ENCODE peak calls at places on chromosomes 12 and 14, in ten cellular contexts. T, L, F, E, M, D, H, Y, K and Z are unnamed samples. For H3K36me3 and H3K4me1, the result is how much of the 10 kb centered on the place peaks cover.

GRCh38 chr14:69625299-69626131 is 14.1 kb downstream of the SUSD6 start:
- DNase-seq in T (peak), L (peak), F (peak), E (peak), M (no peak), D (peak), H (no peak), Y (peak), K (peak), Z (peak)

GRCh38 chr12:110102255-110102654 is 21.9 kb upstream of the IFT81 start:
- DNase-seq in T (peak), L (peak), F (peak), E (peak), M (peak), D (peak), H (no peak), Y (peak), K (no peak), Z (no peak)

GRCh38 chr14:59177229-59177628 is 11.2 kb upstream of the DAAM1 start:
- DNase-seq in T (no peak), L (no peak), F (no peak), E (no peak), M (no peak), D (no peak), H (no peak), Y (no peak), K (no peak), Z (no peak)

GRCh38 chr14:95330591-95331370 is 11.1 kb upstream of the CLMN start:
- DNase-seq in T (no peak), L (no peak), F (no peak), E (no peak), M (no peak), D (no peak), H (no peak), Y (no peak), K (no peak), Z (no peak)

GRCh38 chr12:123150273-123150803 is 552 bp downstream of the PITPNM2 start:
- DNase-seq in T (peak), L (no peak), F (peak), E (peak), M (peak), D (no peak), H (no peak), Y (peak), K (peak), Z (no peak)

GRCh38 chr14:64115401-64115800 is 178.8 kb downstream of the ESR2 start:
- DNase-seq in T (no peak), L (no peak), F (no peak), E (no peak), M (no peak), D (no peak), H (no peak), Y (no peak), K (no peak), Z (no peak)

GRCh38 chr12:89333564-89334252 is 18.6 kb downstream of the DUSP6 start:
- DNase-seq in T (peak), L (no peak), F (no peak), E (no peak), M (no peak), D (no peak), H (no peak), Y (no peak), K (no peak), Z (peak)

GRCh38 chr14:105065280-105066228 is at the start of gene GPR132:
- DNase-seq in T (no peak), L (peak), F (peak), E (no peak), M (no peak), D (no peak), H (no peak), Y (peak), K (no peak), Z (peak)

GRCh38 chr12:7175493-7175892 is 14.0 kb upstream of the PEX5 start:
- DNase-seq in T (no peak), L (no peak), F (no peak), E (no peak), M (no peak), D (peak), H (no peak), Y (no peak), K (no peak), Z (no peak)

GRCh38 chr12:120110550-120111501 is 5.7 kb downstream of the RAB35 start:
- DNase-seq in T (peak), L (peak), F (peak), E (no peak), M (no peak), D (no peak), H (no peak), Y (peak), K (no peak), Z (peak)

GRCh38 chr12:89880695-89881350 is 172.2 kb upstream of the ATP2B1 start:
- DNase-seq in T (no peak), L (no peak), F (no peak), E (no peak), M (no peak), D (no peak), H (no peak), Y (peak), K (no peak), Z (no peak)

GRCh38 chr12:34336619-34337465 is 314.5 kb downstream of the ALG10 start:
- DNase-seq in T (no peak), L (no peak), F (no peak), E (no peak), M (peak), D (no peak), H (no peak), Y (no peak), K (no peak), Z (peak)

GRCh38 chr12:26452511-26452910 is 257.1 kb downstream of the SSPN start:
- DNase-seq in T (no peak), L (no peak), F (no peak), E (no peak), M (no peak), D (no peak), H (no peak), Y (no peak), K (no peak), Z (no peak)

GRCh38 chr12:128783129-128783574 is 40.6 kb downstream of the SLC15A4 start:
- DNase-seq in T (no peak), L (peak), F (no peak), E (peak), M (no peak), D (peak), H (no peak), Y (no peak), K (no peak), Z (no peak)

GRCh38 chr12:41585784-41586183 is 397.7 kb downstream of the PDZRN4 start:
- DNase-seq in T (no peak), L (no peak), F (no peak), E (no peak), M (no peak), D (no peak), H (no peak), Y (no peak), K (no peak), Z (no peak)

GRCh38 chr14:93042968-93043940 is 72.5 kb downstream of the ITPK1 start:
- DNase-seq in T (peak), L (peak), F (peak), E (no peak), M (no peak), D (peak), H (peak), Y (peak), K (peak), Z (peak)

GRCh38 chr14:66330916-66331315 is 155.3 kb upstream of the CCDC196 start:
- DNase-seq in T (peak), L (no peak), F (no peak), E (peak), M (no peak), D (no peak), H (no peak), Y (no peak), K (no peak), Z (no peak)

GRCh38 chr14:94044476-94045091 is 18.4 kb downstream of the OTUB2 start:
- DNase-seq in T (no peak), L (no peak), F (no peak), E (no peak), M (no peak), D (no peak), H (peak), Y (peak), K (no peak), Z (no peak)
- TF ChIP-seq POLR2A in T (no peak), L (no peak), F (no peak), E (no peak), M (no peak), D (no peak), H (no peak), Y (no peak), K (no peak), Z (no peak)

GRCh38 chr12:111705672-111706071 is 19.8 kb downstream of the ACAD10 start:
- DNase-seq in T (peak), L (no peak), F (no peak), E (no peak), M (no peak), D (no peak), H (no peak), Y (no peak), K (no peak), Z (no peak)
- H3K36me3 ChIP-seq in T (under half), L (under half), F (half or more), E (under half), M (under half), D (under half), H (under half), Y (under half), K (under half), Z (under half)

GRCh38 chr12:103331643-103332042 is 164.1 kb downstream of the C12orf42 start:
- DNase-seq in T (no peak), L (no peak), F (no peak), E (no peak), M (no peak), D (no peak), H (no peak), Y (no peak), K (no peak), Z (peak)

GRCh38 chr12:103333676-103334075 is 162.1 kb downstream of the C12orf42 start:
- DNase-seq in T (no peak), L (no peak), F (no peak), E (no peak), M (no peak), D (no peak), H (no peak), Y (no peak), K (no peak), Z (no peak)

GRCh38 chr12:103334447-103334846 is 161.3 kb downstream of the C12orf42 start:
- DNase-seq in T (no peak), L (no peak), F (no peak), E (no peak), M (no peak), D (no peak), H (no peak), Y (no peak), K (no peak), Z (no peak)

DNA sequence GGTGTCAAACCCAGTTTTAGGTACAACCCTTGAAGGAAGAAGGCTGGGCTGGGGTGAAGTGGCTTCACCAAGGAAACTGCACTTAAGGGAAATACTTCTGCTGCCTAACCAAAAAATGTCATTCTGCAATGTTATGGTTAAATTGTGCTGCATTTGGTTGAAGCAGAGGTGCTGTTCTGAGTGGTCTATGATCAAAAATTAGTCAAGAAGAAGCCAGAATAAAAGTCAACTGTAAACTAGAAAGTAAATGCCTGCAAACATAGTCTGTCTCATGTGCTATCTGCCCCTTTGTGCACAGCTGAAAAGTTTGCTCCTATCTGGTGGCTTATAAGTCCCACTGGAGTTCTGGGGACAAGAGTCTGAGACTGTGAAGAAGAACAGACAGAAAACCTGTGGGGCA is 158.8 kb downstream of the C12orf42 start:
- DNase-seq in T (no peak), L (no peak), F (no peak), E (no peak), M (no peak), D (no peak), H (no peak), Y (no peak), K (no peak), Z (no peak)
- H3K4me1 ChIP-seq in T (under half), L (under half), F (under half), E (under half), M (under half), D (under half), H (under half), Y (under half), K (under half), Z (under half)

GRCh38 chr14:102903248-102903888 is 19.1 kb upstream of the AMN start:
- DNase-seq in T (no peak), L (no peak), F (no peak), E (no peak), M (no peak), D (no peak), H (no peak), Y (peak), K (no peak), Z (peak)

GRCh38 chr14:102902086-102902485 is 20.4 kb upstream of the AMN start:
- DNase-seq in T (no peak), L (no peak), F (no peak), E (no peak), M (no peak), D (no peak), H (no peak), Y (no peak), K (no peak), Z (no peak)

GRCh38 chr14:102903889-102904512 is 18.5 kb upstream of the AMN start:
- DNase-seq in T (no peak), L (no peak), F (no peak), E (no peak), M (no peak), D (no peak), H (no peak), Y (peak), K (no peak), Z (no peak)

GRCh38 chr14:102901633-102902032 is 20.8 kb upstream of the AMN start:
- DNase-seq in T (no peak), L (no peak), F (no peak), E (no peak), M (no peak), D (no peak), H (no peak), Y (peak), K (no peak), Z (peak)

DNA sequence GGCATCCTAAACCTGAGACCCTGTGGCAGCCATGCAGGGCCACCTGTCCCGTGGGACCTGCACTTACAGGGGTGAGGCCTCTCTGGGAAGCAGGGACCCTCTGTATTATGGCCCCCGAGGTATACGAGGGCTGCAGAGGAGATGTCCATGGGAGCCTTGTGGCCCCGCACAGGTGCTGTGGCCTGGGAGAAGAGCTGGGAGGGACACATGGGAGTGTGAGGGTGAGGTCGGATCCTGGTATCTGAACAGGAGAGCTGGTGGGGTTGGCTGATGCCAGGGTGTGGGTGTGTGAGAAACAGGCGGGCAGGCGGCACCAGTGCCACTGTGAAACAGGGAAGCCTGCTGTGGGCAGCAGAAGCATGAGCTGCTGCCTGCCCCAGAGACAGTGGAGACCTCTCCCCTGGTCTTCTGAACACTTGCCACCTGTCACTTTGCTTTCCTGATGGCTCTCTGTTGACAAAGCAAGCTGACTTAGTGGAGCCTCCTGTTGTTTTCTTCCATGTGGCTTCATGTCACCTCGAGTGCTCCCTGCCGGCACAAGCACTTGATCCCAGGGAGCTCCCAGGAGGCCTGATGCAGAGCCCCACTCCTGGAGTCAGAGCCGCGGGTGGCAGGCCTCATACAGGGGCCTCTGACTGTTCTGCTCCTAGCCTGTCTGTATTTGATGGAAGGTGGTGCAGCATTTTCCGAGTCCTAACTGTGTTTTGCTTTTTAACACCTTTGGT is 19.8 kb upstream of the AMN start:
- DNase-seq in T (no peak), L (no peak), F (no peak), E (no peak), M (no peak), D (no peak), H (no peak), Y (peak), K (no peak), Z (no peak)
- TF ChIP-seq POLR2A in T (no peak), L (no peak), F (no peak), E (no peak), M (no peak), D (no peak), H (no peak), Y (no peak), K (no peak), Z (no peak)

GRCh38 chr12:107847430-107847829 is 72.9 kb downstream of the ASCL4 start:
- DNase-seq in T (no peak), L (no peak), F (no peak), E (no peak), M (no peak), D (no peak), H (no peak), Y (no peak), K (no peak), Z (no peak)

GRCh38 chr12:107843351-107844311 is 69.1 kb downstream of the ASCL4 start:
- DNase-seq in T (no peak), L (no peak), F (no peak), E (no peak), M (no peak), D (no peak), H (no peak), Y (no peak), K (no peak), Z (no peak)

GRCh38 chr12:107845226-107845979 is 70.9 kb downstream of the ASCL4 start:
- DNase-seq in T (no peak), L (no peak), F (no peak), E (no peak), M (no peak), D (no peak), H (no peak), Y (no peak), K (no peak), Z (peak)

GRCh38 chr12:107845980-107846659 is 71.6 kb downstream of the ASCL4 start:
- DNase-seq in T (no peak), L (no peak), F (no peak), E (no peak), M (no peak), D (no peak), H (no peak), Y (no peak), K (no peak), Z (no peak)

GRCh38 chr12:107844312-107844921 is 69.9 kb downstream of the ASCL4 start:
- DNase-seq in T (no peak), L (no peak), F (no peak), E (no peak), M (no peak), D (no peak), H (no peak), Y (no peak), K (no peak), Z (peak)
- H3K36me3 ChIP-seq in T (under half), L (under half), F (under half), E (under half), M (under half), D (under half), H (under half), Y (under half), K (under half), Z (under half)

GRCh38 chr12:57518176-57518919 is 2.0 kb downstream of the DDIT3 start:
- DNase-seq in T (no peak), L (no peak), F (no peak), E (no peak), M (no peak), D (no peak), H (no peak), Y (no peak), K (no peak), Z (no peak)
- H3K4me1 ChIP-seq in T (under half), L (under half), F (under half), E (under half), M (under half), D (under half), H (under half), Y (under half), K (half or more), Z (under half)

GRCh38 chr14:49975799-49976198 is 82.9 kb downstream of the ARF6 start:
- DNase-seq in T (no peak), L (no peak), F (no peak), E (no peak), M (no peak), D (no peak), H (no peak), Y (peak), K (no peak), Z (no peak)

GRCh38 chr14:49975286-49975685 is 82.4 kb downstream of the ARF6 start:
- DNase-seq in T (peak), L (peak), F (no peak), E (no peak), M (no peak), D (peak), H (no peak), Y (peak), K (no peak), Z (no peak)

GRCh38 chr14:49972840-49973239 is 80.0 kb downstream of the ARF6 start:
- DNase-seq in T (peak), L (peak), F (no peak), E (peak), M (no peak), D (peak), H (no peak), Y (peak), K (no peak), Z (no peak)

GRCh38 chr14:49980027-49980426 is 87.1 kb downstream of the ARF6 start:
- DNase-seq in T (no peak), L (no peak), F (no peak), E (no peak), M (no peak), D (no peak), H (no peak), Y (no peak), K (no peak), Z (no peak)

DNA sequence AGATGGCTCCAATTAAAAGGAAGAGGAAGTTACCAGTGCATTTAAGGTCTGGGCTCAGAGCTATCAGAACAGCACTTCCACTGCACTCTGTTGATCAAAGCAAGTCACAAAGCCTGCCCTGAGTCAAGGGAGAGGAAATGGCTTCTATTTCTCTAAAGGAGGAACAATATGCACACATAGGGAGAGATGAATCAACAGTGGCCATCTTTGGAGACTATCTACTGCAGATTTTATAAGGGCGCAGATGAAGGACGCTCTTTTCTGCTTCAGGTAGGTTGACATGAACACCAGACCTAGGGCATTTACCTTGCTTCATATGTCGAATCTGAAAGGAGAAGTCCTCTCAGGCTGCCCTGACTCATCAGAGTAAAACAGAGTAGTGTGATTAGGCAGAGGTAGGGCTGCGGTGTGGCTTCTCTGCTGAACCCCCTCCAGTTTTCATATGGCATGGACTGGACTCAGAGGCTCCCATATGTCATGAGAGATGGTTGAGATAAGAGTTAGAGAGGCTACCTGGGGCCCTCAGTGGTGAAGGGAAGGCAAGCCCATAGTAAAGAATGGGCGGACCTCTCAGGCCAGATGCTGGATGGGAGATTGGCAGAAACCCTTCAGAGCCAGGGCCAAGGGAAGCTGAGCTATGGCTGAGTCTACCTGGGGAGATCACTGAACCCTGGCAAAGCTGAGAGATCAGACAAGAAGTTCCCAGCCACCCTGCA is 84.4 kb downstream of the ARF6 start:
- DNase-seq in T (no peak), L (no peak), F (no peak), E (no peak), M (peak), D (no peak), H (no peak), Y (peak), K (no peak), Z (no peak)
- TF ChIP-seq POLR2A in T (no peak), L (no peak), F (no peak), E (no peak), M (no peak), D (no peak), H (no peak), Y (no peak), K (peak), Z (no peak)

GRCh38 chr12:77685112-77685511 is 145.6 kb upstream of the NAV3 start:
- DNase-seq in T (peak), L (peak), F (no peak), E (peak), M (no peak), D (peak), H (no peak), Y (no peak), K (peak), Z (peak)
- H3K36me3 ChIP-seq in T (under half), L (under half), F (under half), E (under half), M (under half), D (under half), H (under half), Y (under half), K (under half), Z (under half)

DNA sequence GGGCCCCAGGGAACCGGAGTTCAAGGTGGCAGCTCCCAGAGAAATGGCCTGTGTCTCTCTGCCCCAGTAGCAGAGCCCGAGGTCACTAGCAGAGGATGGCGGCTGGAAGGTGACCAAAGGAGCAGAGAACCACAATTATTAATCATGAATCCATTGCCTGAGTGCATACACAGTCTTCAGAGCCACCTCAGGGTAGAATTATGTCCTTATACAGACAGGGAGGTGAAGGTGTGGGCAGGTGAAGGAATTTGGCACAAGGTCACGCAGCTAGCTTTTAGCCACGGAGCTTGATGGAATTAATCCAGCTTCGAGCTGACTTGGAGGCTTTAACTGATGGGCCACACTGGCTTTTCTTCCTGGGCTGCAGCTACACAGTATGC is 93.2 kb downstream of the LRRC74A start:
- DNase-seq in T (no peak), L (no peak), F (no peak), E (no peak), M (no peak), D (no peak), H (no peak), Y (no peak), K (peak), Z (no peak)
- H3K4me1 ChIP-seq in T (under half), L (half or more), F (under half), E (under half), M (under half), D (under half), H (under half), Y (under half), K (under half), Z (under half)